ENCODE peak calls at places on chromosomes 2 and 18, in ten cellular contexts. H is A549, K is AG09309, D is pancreas, Q is BE2C, N is fibroblast of lung, W is brain microvascular endothelial cell, B is mammary epithelial cell, X is AG04449, P is thoracic aorta. G is an unnamed sample.

GRCh38 chr18:48330016-48330991 is 78.9 kb downstream of the ZBTB7C start:
- DNase-seq in H (peak), K (peak), D (no peak), Q (no peak), N (peak), W (peak), B (peak), X (peak), P (no peak), G (peak)

GRCh38 chr2:59167514-59167913 is 926.4 kb upstream of the FANCL start:
- DNase-seq in H (no peak), K (no peak), D (no peak), Q (no peak), N (no peak), W (no peak), B (no peak), X (no peak), P (no peak), G (no peak)

GRCh38 chr2:231991664-231992063 is 30.2 kb downstream of the DIS3L2 start:
- DNase-seq in H (no peak), K (no peak), D (no peak), Q (no peak), N (peak), W (no peak), B (no peak), X (no peak), P (no peak), G (peak)

GRCh38 chr2:215793747-215794595 is 219.4 kb downstream of the MREG start:
- DNase-seq in H (peak), K (peak), D (no peak), Q (no peak), N (peak), W (peak), B (peak), X (peak), P (peak), G (peak)

GRCh38 chr18:8040021-8040420 is 472.9 kb downstream of the PTPRM start:
- DNase-seq in H (no peak), K (no peak), D (no peak), Q (no peak), N (no peak), W (no peak), B (no peak), X (no peak), P (no peak), G (no peak)

GRCh38 chr2:221478106-221478863 is 93.8 kb downstream of the EPHA4 start:
- DNase-seq in H (no peak), K (no peak), D (no peak), Q (no peak), N (no peak), W (no peak), B (no peak), X (no peak), P (no peak), G (no peak)

GRCh38 chr2:240223631-240224030 is 83.2 kb upstream of the OTOS start:
- DNase-seq in H (no peak), K (no peak), D (no peak), Q (no peak), N (no peak), W (no peak), B (no peak), X (no peak), P (no peak), G (no peak)

GRCh38 chr2:157326683-157327082 is 1.1 kb upstream of the ERMN start:
- DNase-seq in H (no peak), K (no peak), D (no peak), Q (no peak), N (no peak), W (no peak), B (no peak), X (no peak), P (no peak), G (no peak)

GRCh38 chr2:228378233-228378632 is 196.7 kb upstream of the SPHKAP start:
- DNase-seq in H (no peak), K (no peak), D (no peak), Q (no peak), N (no peak), W (no peak), B (no peak), X (no peak), P (no peak), G (no peak)

GRCh38 chr2:202758638-202759037 is 112.9 kb downstream of the ICA1L start:
- DNase-seq in H (no peak), K (no peak), D (no peak), Q (no peak), N (peak), W (no peak), B (no peak), X (no peak), P (no peak), G (no peak)

GRCh38 chr2:139353874-139354273 is 573.7 kb upstream of the NXPH2 start:
- DNase-seq in H (no peak), K (no peak), D (no peak), Q (peak), N (no peak), W (no peak), B (no peak), X (no peak), P (no peak), G (no peak)

GRCh38 chr2:70565039-70565731 is 11.6 kb upstream of the TGFA start:
- DNase-seq in H (no peak), K (no peak), D (no peak), Q (no peak), N (no peak), W (no peak), B (no peak), X (no peak), P (no peak), G (no peak)

GRCh38 chr2:56718413-56718812 is 534.6 kb downstream of the CCDC85A start:
- DNase-seq in H (no peak), K (no peak), D (no peak), Q (no peak), N (no peak), W (no peak), B (no peak), X (no peak), P (no peak), G (no peak)

GRCh38 chr2:188811522-188811921 is 162.7 kb upstream of the COL3A1 start:
- DNase-seq in H (no peak), K (peak), D (no peak), Q (no peak), N (peak), W (peak), B (peak), X (no peak), P (no peak), G (peak)

GRCh38 chr2:236862961-236863728 is 222.5 kb upstream of the COPS8 start:
- DNase-seq in H (no peak), K (peak), D (no peak), Q (no peak), N (peak), W (peak), B (peak), X (peak), P (no peak), G (peak)

GRCh38 chr18:31701752-31702151 is 17.4 kb upstream of the B4GALT6 start:
- DNase-seq in H (no peak), K (no peak), D (no peak), Q (no peak), N (no peak), W (no peak), B (no peak), X (no peak), P (no peak), G (no peak)

GRCh38 chr2:97657986-97658690 is 5.7 kb downstream of the ACTR1B start:
- DNase-seq in H (no peak), K (no peak), D (no peak), Q (no peak), N (no peak), W (no peak), B (no peak), X (no peak), P (no peak), G (no peak)

GRCh38 chr2:133794114-133794513 is 225.9 kb upstream of the NCKAP5 start:
- DNase-seq in H (no peak), K (no peak), D (no peak), Q (no peak), N (no peak), W (no peak), B (no peak), X (no peak), P (no peak), G (no peak)

GRCh38 chr2:216341151-216341550 is 31.1 kb downstream of the MARCHF4 start:
- DNase-seq in H (no peak), K (no peak), D (no peak), Q (peak), N (peak), W (no peak), B (no peak), X (no peak), P (no peak), G (no peak)

GRCh38 chr2:238929242-238930081 is 81.6 kb downstream of the TWIST2 start:
- DNase-seq in H (no peak), K (no peak), D (no peak), Q (no peak), N (peak), W (peak), B (no peak), X (no peak), P (no peak), G (peak)

GRCh38 chr2:203998195-203998804 is 61.7 kb downstream of the ICOS start:
- DNase-seq in H (no peak), K (no peak), D (no peak), Q (no peak), N (peak), W (peak), B (peak), X (peak), P (no peak), G (no peak)

GRCh38 chr2:213145723-213146242 is 5.6 kb downstream of the IKZF2 start:
- DNase-seq in H (no peak), K (no peak), D (no peak), Q (no peak), N (no peak), W (no peak), B (no peak), X (no peak), P (no peak), G (no peak)

GRCh38 chr2:127220807-127221527 is 868 bp upstream of the CYP27C1 start:
- DNase-seq in H (no peak), K (no peak), D (no peak), Q (no peak), N (peak), W (no peak), B (no peak), X (no peak), P (no peak), G (no peak)
- H3K4me3 ChIP-seq in H (peak), K (no peak), D (no peak), Q (no peak), N (peak), W (peak), B (peak), X (peak), P (no peak), G (no peak)

GRCh38 chr2:209334188-209335017 is 89.4 kb upstream of the MAP2 start:
- DNase-seq in H (peak), K (peak), D (peak), Q (peak), N (peak), W (peak), B (peak), X (no peak), P (no peak), G (peak)

GRCh38 chr2:209331291-209331844 is 92.5 kb upstream of the MAP2 start:
- DNase-seq in H (peak), K (peak), D (no peak), Q (peak), N (peak), W (peak), B (peak), X (no peak), P (no peak), G (peak)
- TF ChIP-seq CTCF in H (peak), K (peak), D (peak), Q (peak), N (peak), W (peak), B (peak), X (peak), P (no peak), G (peak)

GRCh38 chr18:12336887-12337286 is 28.8 kb downstream of the TUBB6 start:
- DNase-seq in H (no peak), K (no peak), D (no peak), Q (no peak), N (peak), W (peak), B (peak), X (peak), P (no peak), G (peak)
- H3K4me3 ChIP-seq in H (no peak), K (no peak), D (no peak), Q (no peak), N (no peak), W (no peak), B (no peak), X (no peak), P (no peak), G (no peak)

GRCh38 chr2:112118148-112118547 is 20.0 kb upstream of the FBLN7 start:
- DNase-seq in H (peak), K (no peak), D (no peak), Q (no peak), N (no peak), W (no peak), B (no peak), X (no peak), P (no peak), G (no peak)
- TF ChIP-seq CTCF in H (no peak), K (no peak), D (no peak), Q (peak), N (no peak), W (peak), B (no peak), X (no peak), P (no peak), G (peak)

GRCh38 chr2:174035981-174036742 is 71.0 kb upstream of the SP3 start:
- DNase-seq in H (no peak), K (no peak), D (no peak), Q (no peak), N (peak), W (no peak), B (peak), X (no peak), P (peak), G (peak)

GRCh38 chr2:174040417-174040701 is 75.2 kb upstream of the SP3 start:
- DNase-seq in H (no peak), K (no peak), D (no peak), Q (no peak), N (no peak), W (no peak), B (no peak), X (no peak), P (no peak), G (no peak)

GRCh38 chr2:174036825-174037224 is 71.7 kb upstream of the SP3 start:
- DNase-seq in H (no peak), K (no peak), D (no peak), Q (no peak), N (no peak), W (no peak), B (no peak), X (no peak), P (no peak), G (no peak)

GRCh38 chr2:174038472-174038871 is 73.3 kb upstream of the SP3 start:
- DNase-seq in H (no peak), K (no peak), D (no peak), Q (no peak), N (no peak), W (no peak), B (no peak), X (no peak), P (no peak), G (no peak)

GRCh38 chr2:174039551-174040416 is 74.6 kb upstream of the SP3 start:
- DNase-seq in H (peak), K (peak), D (peak), Q (peak), N (peak), W (peak), B (peak), X (peak), P (peak), G (peak)
- H3K4me3 ChIP-seq in H (no peak), K (no peak), D (no peak), Q (no peak), N (no peak), W (no peak), B (no peak), X (no peak), P (peak), G (no peak)

GRCh38 chr2:158745866-158746382 is 49.2 kb upstream of the DAPL1 start:
- DNase-seq in H (no peak), K (no peak), D (no peak), Q (no peak), N (no peak), W (no peak), B (no peak), X (no peak), P (no peak), G (no peak)
- TF ChIP-seq CTCF in H (no peak), K (no peak), D (no peak), Q (no peak), N (no peak), W (no peak), B (no peak), X (no peak), P (no peak), G (no peak)

GRCh38 chr2:161344737-161345136 is 36.5 kb downstream of the PSMD14 start:
- DNase-seq in H (no peak), K (no peak), D (no peak), Q (no peak), N (no peak), W (no peak), B (no peak), X (no peak), P (no peak), G (no peak)

GRCh38 chr2:161337247-161337646 is 29.0 kb downstream of the PSMD14 start:
- DNase-seq in H (no peak), K (no peak), D (no peak), Q (no peak), N (no peak), W (no peak), B (no peak), X (no peak), P (no peak), G (no peak)

GRCh38 chr2:161343235-161343634 is 35.0 kb downstream of the PSMD14 start:
- DNase-seq in H (no peak), K (no peak), D (no peak), Q (no peak), N (no peak), W (no peak), B (no peak), X (no peak), P (no peak), G (no peak)
- H3K4me3 ChIP-seq in H (no peak), K (no peak), D (no peak), Q (no peak), N (no peak), W (no peak), B (no peak), X (no peak), P (no peak), G (no peak)

G was measured in fibroblast of villous mesenchyme.